ENCODE peak calls at places on chromosome 7, in five cellular contexts. B is NCI-H2107, P is NCI-H345, D is sigmoid colon, H is left ventricle myocardium inferior. E is an unnamed sample.

GRCh38 chr7:5630670-5631069 is 150.8 kb downstream of the RNF216 start:
- DNase-seq in B (no peak), P (no peak), D (no peak), H (no peak), E (no peak)

GRCh38 chr7:100247152-100247757 is 27.5 kb downstream of the PVRIG start:
- DNase-seq in B (peak; percentile 85), P (peak; percentile 87), D (no peak), H (no peak), E (no peak)

GRCh38 chr7:47786557-47787248 is 161.6 kb downstream of the PKD1L1 start:
- DNase-seq in B (no peak), P (no peak), D (peak; percentile 88), H (peak; percentile 20), E (no peak)

GRCh38 chr7:91323759-91324158 is 59.5 kb downstream of the FZD1 start:
- DNase-seq in B (no peak), P (no peak), D (no peak), H (no peak), E (no peak)

GRCh38 chr7:68691261-68692216 is 906.7 kb upstream of the AUTS2 start:
- DNase-seq in B (no peak), P (no peak), D (no peak), H (no peak), E (no peak)

GRCh38 chr7:24871765-24872164 is 108.2 kb downstream of the OSBPL3 start:
- DNase-seq in B (no peak), P (no peak), D (no peak), H (no peak), E (no peak)

GRCh38 chr7:104074529-104074928 is 85.1 kb upstream of the RELN start:
- DNase-seq in B (no peak), P (no peak), D (no peak), H (no peak), E (no peak)

GRCh38 chr7:158585721-158586498 is 1.7 kb downstream of the PTPRN2 start:
- DNase-seq in B (no peak), P (no peak), D (no peak), H (no peak), E (peak; percentile 58)

GRCh38 chr7:115683093-115683492 is 347.5 kb downstream of the TFEC start:
- DNase-seq in B (no peak), P (no peak), D (no peak), H (no peak), E (no peak)

GRCh38 chr7:31782411-31782991 is 95.5 kb downstream of the PPP1R17 start:
- DNase-seq in B (peak; percentile 17), P (peak; percentile 57), D (no peak), H (no peak), E (no peak)

GRCh38 chr7:44989132-44989531 is 10.3 kb upstream of the MYO1G start:
- DNase-seq in B (no peak), P (no peak), D (no peak), H (no peak), E (no peak)

GRCh38 chr7:98922392-98923107 is 44.2 kb downstream of the TRRAP start:
- DNase-seq in B (no peak), P (no peak), D (no peak), H (no peak), E (no peak)

GRCh38 chr7:44348300-44348699 is 22.9 kb upstream of the CAMK2B start:
- DNase-seq in B (no peak), P (peak; percentile 6), D (no peak), H (no peak), E (no peak)

GRCh38 chr7:32582036-32582435 is 86.7 kb downstream of the AVL9 start:
- DNase-seq in B (no peak), P (no peak), D (no peak), H (no peak), E (no peak)

GRCh38 chr7:95411036-95411435 is 14.9 kb upstream of the PON3 start:
- DNase-seq in B (no peak), P (no peak), D (no peak), H (no peak), E (no peak)

GRCh38 chr7:130309986-130310385 is 17.0 kb downstream of the CPA4 start:
- DNase-seq in B (no peak), P (no peak), D (no peak), H (no peak), E (no peak)

GRCh38 chr7:50539725-50540124 is 25.5 kb downstream of the DDC start:
- DNase-seq in B (no peak), P (no peak), D (no peak), H (no peak), E (peak; percentile 68)

GRCh38 chr7:121872831-121873764 is at the start of gene PTPRZ1:
- DNase-seq in B (no peak), P (peak; percentile 51), D (no peak), H (no peak), E (no peak)

GRCh38 chr7:33849004-33849403 is 56.3 kb upstream of the BMPER start:
- DNase-seq in B (no peak), P (peak; percentile 53), D (no peak), H (no peak), E (no peak)

GRCh38 chr7:68581417-68581816 is 1016.9 kb upstream of the AUTS2 start:
- DNase-seq in B (no peak), P (no peak), D (no peak), H (no peak), E (no peak)

GRCh38 chr7:7315851-7316250 is 133.5 kb downstream of the C1GALT1 start:
- DNase-seq in B (no peak), P (no peak), D (no peak), H (no peak), E (no peak)

GRCh38 chr7:106752345-106752744 is 91.4 kb upstream of the CCDC71L start:
- DNase-seq in B (no peak), P (no peak), D (no peak), H (no peak), E (no peak)

GRCh38 chr7:26189000-26189539 is 11.5 kb downstream of the HNRNPA2B1 start:
- DNase-seq in B (no peak), P (no peak), D (no peak), H (no peak), E (no peak)

GRCh38 chr7:132817844-132818427 is 241.7 kb upstream of the PLXNA4 start:
- DNase-seq in B (no peak), P (no peak), D (no peak), H (no peak), E (no peak)

E was measured in cardiac septum.